ENCODE peak calls at places on chromosome 13, in six cellular contexts. One of them, this sample, is unnamed.

GRCh38 chr13:111006508-111007031 is 91.7 kb upstream of the ANKRD10 start:
- DNase-seq in astrocyte of the spinal cord: peak
- DNase-seq in GM20000: no peak
- DNase-seq in right lobe of liver: no peak
- DNase-seq in neural crest cell: no peak
- DNase-seq in foreskin keratinocyte: no peak
- DNase-seq in this sample: no peak

GRCh38 chr13:53781941-53782340 is 753.3 kb downstream of the OLFM4 start:
- DNase-seq in astrocyte of the spinal cord: no peak
- DNase-seq in GM20000: no peak
- DNase-seq in right lobe of liver: no peak
- DNase-seq in neural crest cell: peak
- DNase-seq in foreskin keratinocyte: no peak
- DNase-seq in this sample: no peak

GRCh38 chr13:50026788-50027473 is 11.7 kb downstream of the KCNRG start:
- DNase-seq in astrocyte of the spinal cord: no peak
- DNase-seq in GM20000: peak
- DNase-seq in right lobe of liver: no peak
- DNase-seq in neural crest cell: no peak
- DNase-seq in foreskin keratinocyte: no peak
- DNase-seq in this sample: no peak

GRCh38 chr13:109381546-109382180 is 404.7 kb downstream of the IRS2 start:
- DNase-seq in astrocyte of the spinal cord: peak
- DNase-seq in GM20000: no peak
- DNase-seq in right lobe of liver: no peak
- DNase-seq in neural crest cell: no peak
- DNase-seq in foreskin keratinocyte: peak
- DNase-seq in this sample: no peak

GRCh38 chr13:43804461-43805070 is 17.8 kb upstream of the ENOX1 start:
- DNase-seq in astrocyte of the spinal cord: peak
- DNase-seq in GM20000: peak
- DNase-seq in right lobe of liver: no peak
- DNase-seq in neural crest cell: peak
- DNase-seq in foreskin keratinocyte: peak
- DNase-seq in this sample: peak

GRCh38 chr13:22218784-22219183 is 547.9 kb downstream of the FGF9 start:
- DNase-seq in astrocyte of the spinal cord: no peak
- DNase-seq in GM20000: no peak
- DNase-seq in right lobe of liver: no peak
- DNase-seq in neural crest cell: no peak
- DNase-seq in foreskin keratinocyte: no peak
- DNase-seq in this sample: no peak

GRCh38 chr13:44237276-44237767 is 136.3 kb upstream of the SERP2 start:
- DNase-seq in astrocyte of the spinal cord: peak
- DNase-seq in GM20000: peak
- DNase-seq in right lobe of liver: no peak
- DNase-seq in neural crest cell: no peak
- DNase-seq in foreskin keratinocyte: peak
- DNase-seq in this sample: peak

GRCh38 chr13:42258747-42259146 is 13.2 kb upstream of the AKAP11 start:
- DNase-seq in astrocyte of the spinal cord: no peak
- DNase-seq in GM20000: no peak
- DNase-seq in right lobe of liver: no peak
- DNase-seq in neural crest cell: no peak
- DNase-seq in foreskin keratinocyte: no peak
- DNase-seq in this sample: no peak

GRCh38 chr13:104740616-104741222 is 1674.5 kb upstream of the SLC10A2 start:
- DNase-seq in astrocyte of the spinal cord: no peak
- DNase-seq in GM20000: no peak
- DNase-seq in right lobe of liver: no peak
- DNase-seq in neural crest cell: no peak
- DNase-seq in foreskin keratinocyte: no peak
- DNase-seq in this sample: no peak

GRCh38 chr13:20669162-20669561 is 34.3 kb upstream of the IL17D start:
- DNase-seq in astrocyte of the spinal cord: no peak
- DNase-seq in GM20000: no peak
- DNase-seq in right lobe of liver: no peak
- DNase-seq in neural crest cell: no peak
- DNase-seq in foreskin keratinocyte: no peak
- DNase-seq in this sample: no peak

GRCh38 chr13:48678316-48678715 is 24.6 kb downstream of the CYSLTR2 start:
- DNase-seq in astrocyte of the spinal cord: no peak
- DNase-seq in GM20000: no peak
- DNase-seq in right lobe of liver: no peak
- DNase-seq in neural crest cell: no peak
- DNase-seq in foreskin keratinocyte: no peak
- DNase-seq in this sample: no peak

GRCh38 chr13:60066206-60066605 is 97.5 kb downstream of the DIAPH3 start:
- DNase-seq in astrocyte of the spinal cord: no peak
- DNase-seq in GM20000: no peak
- DNase-seq in right lobe of liver: no peak
- DNase-seq in neural crest cell: no peak
- DNase-seq in foreskin keratinocyte: no peak
- DNase-seq in this sample: no peak

GRCh38 chr13:40187836-40188591 is 478.4 kb downstream of the FOXO1 start:
- DNase-seq in astrocyte of the spinal cord: peak
- DNase-seq in GM20000: no peak
- DNase-seq in right lobe of liver: no peak
- DNase-seq in neural crest cell: no peak
- DNase-seq in foreskin keratinocyte: no peak
- DNase-seq in this sample: no peak

GRCh38 chr13:24241336-24241735 is 68.0 kb upstream of the C1QTNF9 start:
- DNase-seq in astrocyte of the spinal cord: no peak
- DNase-seq in GM20000: no peak
- DNase-seq in right lobe of liver: no peak
- DNase-seq in neural crest cell: no peak
- DNase-seq in foreskin keratinocyte: no peak
- DNase-seq in this sample: no peak

GRCh38 chr13:95615539-95615938 is 29.0 kb downstream of the DZIP1 start:
- DNase-seq in astrocyte of the spinal cord: no peak
- DNase-seq in GM20000: no peak
- DNase-seq in right lobe of liver: no peak
- DNase-seq in neural crest cell: no peak
- DNase-seq in foreskin keratinocyte: no peak
- DNase-seq in this sample: no peak

GRCh38 chr13:97109256-97109655 is 112.9 kb upstream of the MBNL2 start:
- DNase-seq in astrocyte of the spinal cord: no peak
- DNase-seq in GM20000: no peak
- DNase-seq in right lobe of liver: no peak
- DNase-seq in neural crest cell: no peak
- DNase-seq in foreskin keratinocyte: no peak
- DNase-seq in this sample: no peak

GRCh38 chr13:108176685-108177274 is 38.6 kb downstream of the LIG4 start:
- DNase-seq in astrocyte of the spinal cord: no peak
- DNase-seq in GM20000: peak
- DNase-seq in right lobe of liver: no peak
- DNase-seq in neural crest cell: peak
- DNase-seq in foreskin keratinocyte: no peak
- DNase-seq in this sample: peak

GRCh38 chr13:112821340-112822055 is 131.7 kb downstream of the ATP11A start:
- DNase-seq in astrocyte of the spinal cord: no peak
- DNase-seq in GM20000: no peak
- DNase-seq in right lobe of liver: no peak
- DNase-seq in neural crest cell: no peak
- DNase-seq in foreskin keratinocyte: no peak
- DNase-seq in this sample: no peak

GRCh38 chr13:102930566-102930965 is 84.7 kb downstream of the ERCC5 start:
- DNase-seq in astrocyte of the spinal cord: no peak
- DNase-seq in GM20000: no peak
- DNase-seq in right lobe of liver: no peak
- DNase-seq in neural crest cell: no peak
- DNase-seq in foreskin keratinocyte: no peak
- DNase-seq in this sample: no peak

GRCh38 chr13:39451860-39452301 is 151.1 kb downstream of the LHFPL6 start:
- DNase-seq in astrocyte of the spinal cord: peak
- DNase-seq in GM20000: peak
- DNase-seq in right lobe of liver: no peak
- DNase-seq in neural crest cell: no peak
- DNase-seq in foreskin keratinocyte: no peak
- DNase-seq in this sample: peak

GRCh38 chr13:80084086-80084676 is 256.7 kb downstream of the SPRY2 start:
- DNase-seq in astrocyte of the spinal cord: peak
- DNase-seq in GM20000: no peak
- DNase-seq in right lobe of liver: no peak
- DNase-seq in neural crest cell: no peak
- DNase-seq in foreskin keratinocyte: peak
- DNase-seq in this sample: no peak

GRCh38 chr13:112545866-112546265 is 42.1 kb downstream of the TUBGCP3 start:
- DNase-seq in astrocyte of the spinal cord: peak
- DNase-seq in GM20000: no peak
- DNase-seq in right lobe of liver: no peak
- DNase-seq in neural crest cell: no peak
- DNase-seq in foreskin keratinocyte: peak
- DNase-seq in this sample: no peak

GRCh38 chr13:63085851-63086250 is 1670.2 kb upstream of the PCDH20 start:
- DNase-seq in astrocyte of the spinal cord: no peak
- DNase-seq in GM20000: no peak
- DNase-seq in right lobe of liver: no peak
- DNase-seq in neural crest cell: no peak
- DNase-seq in foreskin keratinocyte: no peak
- DNase-seq in this sample: no peak

GRCh38 chr13:27463500-27463899 is 13.1 kb upstream of the MTIF3 start:
- DNase-seq in astrocyte of the spinal cord: no peak
- DNase-seq in GM20000: no peak
- DNase-seq in right lobe of liver: no peak
- DNase-seq in neural crest cell: no peak
- DNase-seq in foreskin keratinocyte: no peak
- DNase-seq in this sample: no peak

GRCh38 chr13:98798849-98799645 is 46.6 kb upstream of the SLC15A1 start:
- DNase-seq in astrocyte of the spinal cord: peak
- DNase-seq in GM20000: no peak
- DNase-seq in right lobe of liver: peak
- DNase-seq in neural crest cell: no peak
- DNase-seq in foreskin keratinocyte: no peak
- DNase-seq in this sample: no peak

GRCh38 chr13:40692946-40693345 is 26.5 kb upstream of the FOXO1 start:
- DNase-seq in astrocyte of the spinal cord: no peak
- DNase-seq in GM20000: no peak
- DNase-seq in right lobe of liver: no peak
- DNase-seq in neural crest cell: no peak
- DNase-seq in foreskin keratinocyte: peak
- DNase-seq in this sample: no peak

GRCh38 chr13:75135325-75135825 is 346.6 kb downstream of the TBC1D4 start:
- DNase-seq in astrocyte of the spinal cord: peak
- DNase-seq in GM20000: no peak
- DNase-seq in right lobe of liver: no peak
- DNase-seq in neural crest cell: no peak
- DNase-seq in foreskin keratinocyte: peak
- DNase-seq in this sample: no peak

GRCh38 chr13:103188688-103189326 is 122.6 kb upstream of the SLC10A2 start:
- DNase-seq in astrocyte of the spinal cord: peak
- DNase-seq in GM20000: peak
- DNase-seq in right lobe of liver: no peak
- DNase-seq in neural crest cell: no peak
- DNase-seq in foreskin keratinocyte: peak
- DNase-seq in this sample: no peak

GRCh38 chr13:66984241-66984640 is 245.9 kb downstream of the PCDH9 start:
- DNase-seq in astrocyte of the spinal cord: no peak
- DNase-seq in GM20000: no peak
- DNase-seq in right lobe of liver: no peak
- DNase-seq in neural crest cell: no peak
- DNase-seq in foreskin keratinocyte: no peak
- DNase-seq in this sample: no peak

GRCh38 chr13:106498158-106498557 is 37.3 kb downstream of the EFNB2 start:
- DNase-seq in astrocyte of the spinal cord: no peak
- DNase-seq in GM20000: no peak
- DNase-seq in right lobe of liver: no peak
- DNase-seq in neural crest cell: no peak
- DNase-seq in foreskin keratinocyte: no peak
- DNase-seq in this sample: no peak

GRCh38 chr13:95603887-95604533 is 40.5 kb downstream of the DZIP1 start:
- DNase-seq in astrocyte of the spinal cord: peak
- DNase-seq in GM20000: no peak
- DNase-seq in right lobe of liver: peak
- DNase-seq in neural crest cell: no peak
- DNase-seq in foreskin keratinocyte: peak
- DNase-seq in this sample: no peak

GRCh38 chr13:71320452-71320851 is 546.6 kb downstream of the DACH1 start:
- DNase-seq in astrocyte of the spinal cord: peak
- DNase-seq in GM20000: peak
- DNase-seq in right lobe of liver: no peak
- DNase-seq in neural crest cell: no peak
- DNase-seq in foreskin keratinocyte: peak
- DNase-seq in this sample: peak
- TF ChIP-seq CTCF in astrocyte of the spinal cord: peak
- TF ChIP-seq CTCF in GM20000: peak
- TF ChIP-seq CTCF in right lobe of liver: no peak
- TF ChIP-seq CTCF in neural crest cell: peak
- TF ChIP-seq CTCF in foreskin keratinocyte: peak
- TF ChIP-seq CTCF in this sample: peak

DNA sequence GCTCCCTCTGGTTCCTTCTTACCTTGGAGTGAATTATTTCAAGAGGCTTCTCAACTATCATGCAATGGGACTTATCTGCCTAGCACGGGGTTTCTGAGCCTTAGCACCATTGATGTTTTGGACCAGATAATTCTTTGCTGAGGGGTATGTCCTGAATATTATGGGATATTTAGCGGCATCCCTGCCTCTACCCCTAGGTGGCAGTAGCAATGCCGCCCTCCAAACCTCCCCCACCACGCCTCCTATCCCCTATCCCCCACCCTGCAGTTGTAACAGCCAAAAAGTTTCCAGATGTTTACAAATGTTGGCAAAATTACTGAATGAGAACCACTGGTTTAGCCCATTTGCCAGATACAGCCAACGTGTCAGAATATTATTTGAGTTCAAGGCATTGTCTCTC is 125.5 kb downstream of the POSTN start:
- DNase-seq in astrocyte of the spinal cord: no peak
- DNase-seq in GM20000: no peak
- DNase-seq in right lobe of liver: no peak
- DNase-seq in neural crest cell: no peak
- DNase-seq in foreskin keratinocyte: no peak
- DNase-seq in this sample: no peak
- TF ChIP-seq CTCF in astrocyte of the spinal cord: no peak
- TF ChIP-seq CTCF in GM20000: no peak
- TF ChIP-seq CTCF in right lobe of liver: no peak
- TF ChIP-seq CTCF in neural crest cell: peak
- TF ChIP-seq CTCF in foreskin keratinocyte: peak
- TF ChIP-seq CTCF in this sample: peak

DNA sequence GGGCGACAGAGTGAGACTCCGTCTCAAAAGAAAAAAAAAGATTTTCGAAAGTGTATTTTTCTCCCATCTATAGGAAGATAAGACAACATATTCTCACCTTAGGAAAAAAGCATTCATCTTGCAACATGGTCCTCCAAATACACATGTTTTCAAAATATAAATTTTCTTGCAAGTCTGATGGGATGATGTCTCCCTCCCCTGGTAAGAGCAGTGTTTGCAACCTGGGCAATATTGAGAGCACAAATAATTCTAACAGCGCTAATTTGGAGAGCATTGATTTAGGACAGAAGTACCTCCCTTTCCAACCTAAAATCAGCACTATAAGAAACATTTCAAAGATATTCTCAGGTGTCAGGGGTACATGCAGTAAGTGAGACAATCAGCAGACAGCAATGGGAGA is 61.0 kb upstream of the SHISA2 start:
- DNase-seq in astrocyte of the spinal cord: no peak
- DNase-seq in GM20000: no peak
- DNase-seq in right lobe of liver: no peak
- DNase-seq in neural crest cell: no peak
- DNase-seq in foreskin keratinocyte: no peak
- DNase-seq in this sample: no peak
- TF ChIP-seq CTCF in astrocyte of the spinal cord: peak
- TF ChIP-seq CTCF in GM20000: no peak
- TF ChIP-seq CTCF in right lobe of liver: no peak
- TF ChIP-seq CTCF in neural crest cell: peak
- TF ChIP-seq CTCF in foreskin keratinocyte: peak
- TF ChIP-seq CTCF in this sample: no peak

GRCh38 chr13:78604782-78605611 is 1.6 kb upstream of the POU4F1 start:
- DNase-seq in astrocyte of the spinal cord: no peak
- DNase-seq in GM20000: peak
- DNase-seq in right lobe of liver: no peak
- DNase-seq in neural crest cell: no peak
- DNase-seq in foreskin keratinocyte: no peak
- DNase-seq in this sample: no peak
- TF ChIP-seq CTCF in astrocyte of the spinal cord: peak
- TF ChIP-seq CTCF in GM20000: no peak
- TF ChIP-seq CTCF in right lobe of liver: no peak
- TF ChIP-seq CTCF in neural crest cell: peak
- TF ChIP-seq CTCF in foreskin keratinocyte: peak
- TF ChIP-seq CTCF in this sample: no peak

This sample was measured in endothelial cell.